ENCODE peak calls at places on chromosomes 4 and X, in seven cellular contexts. G is astrocyte, A is psoas muscle, I is IMR-90, B is right atrium auricular region, Y is astrocyte of the spinal cord, Q is WERI-Rb-1. X is an unnamed sample.
A peak's percentile ranks its signal among the peaks of the same experiment; 100 is the strongest.

GRCh38 chr4:137495578-137495977 is 36.7 kb downstream of the PCDH18 start:
- DNase-seq in G (no peak), A (no peak), I (no peak), B (no peak), Y (no peak), Q (no peak), X (peak; percentile 12)

GRCh38 chrX:101659601-101660063 is at the start of gene ARMCX2:
- DNase-seq in G (peak; percentile 61), A (no peak), I (peak; percentile 69), B (no peak), Y (peak; percentile 53), Q (peak; percentile 11), X (peak; percentile 74)

GRCh38 chrX:47539860-47540259 is 21.1 kb upstream of the ARAF start:
- DNase-seq in G (peak; percentile 23), A (no peak), I (peak; percentile 32), B (no peak), Y (peak; percentile 1), Q (no peak), X (peak; percentile 32)

GRCh38 chr4:165151734-165152133 is 39.1 kb upstream of the TMEM192 start:
- DNase-seq in G (peak; percentile 17), A (no peak), I (peak; percentile 4), B (no peak), Y (peak; percentile 20), Q (no peak), X (no peak)

GRCh38 chrX:30831082-30831481 is 58.0 kb downstream of the TAB3 start:
- DNase-seq in G (peak; percentile 11), A (no peak), I (no peak), B (no peak), Y (no peak), Q (no peak), X (no peak)

GRCh38 chrX:151699746-151700145 is 4.5 kb downstream of the PRRG3 start:
- DNase-seq in G (no peak), A (no peak), I (no peak), B (no peak), Y (no peak), Q (no peak), X (no peak)

GRCh38 chrX:120238947-120239346 is 11.7 kb upstream of the ZBTB33 start:
- DNase-seq in G (no peak), A (no peak), I (no peak), B (no peak), Y (no peak), Q (no peak), X (no peak)

GRCh38 chr4:76804060-76804459 is 93.9 kb downstream of the SOWAHB start:
- DNase-seq in G (peak; percentile 59), A (no peak), I (no peak), B (no peak), Y (no peak), Q (no peak), X (peak; percentile 58)

GRCh38 chr4:147927377-147928137 is 195.7 kb downstream of the ARHGAP10 start:
- DNase-seq in G (no peak), A (peak; percentile 56), I (peak; percentile 39), B (no peak), Y (peak; percentile 58), Q (no peak), X (no peak)

GRCh38 chr4:173752610-173753009 is 222.6 kb upstream of the HAND2 start:
- DNase-seq in G (no peak), A (no peak), I (peak; percentile 4), B (no peak), Y (no peak), Q (peak; percentile 75), X (peak; percentile 23)
- TF ChIP-seq CTCF in G (no peak), A (no peak), I (peak; percentile 18), B (peak; percentile 55), Y (peak; percentile 28), Q (peak; percentile 85), X (peak; percentile 41)

GRCh38 chr4:111535792-111536191 is 609.5 kb upstream of the FAM241A start:
- DNase-seq in G (peak; percentile 55), A (no peak), I (no peak), B (no peak), Y (no peak), Q (no peak), X (peak; percentile 38)
- H3K4me3 ChIP-seq in G (no peak overlapping the region), A (no peak overlapping the region), I (no peak overlapping the region), B (no peak overlapping the region), Y (no peak overlapping the region), Q (no peak overlapping the region), X (no peak overlapping the region)

DNA sequence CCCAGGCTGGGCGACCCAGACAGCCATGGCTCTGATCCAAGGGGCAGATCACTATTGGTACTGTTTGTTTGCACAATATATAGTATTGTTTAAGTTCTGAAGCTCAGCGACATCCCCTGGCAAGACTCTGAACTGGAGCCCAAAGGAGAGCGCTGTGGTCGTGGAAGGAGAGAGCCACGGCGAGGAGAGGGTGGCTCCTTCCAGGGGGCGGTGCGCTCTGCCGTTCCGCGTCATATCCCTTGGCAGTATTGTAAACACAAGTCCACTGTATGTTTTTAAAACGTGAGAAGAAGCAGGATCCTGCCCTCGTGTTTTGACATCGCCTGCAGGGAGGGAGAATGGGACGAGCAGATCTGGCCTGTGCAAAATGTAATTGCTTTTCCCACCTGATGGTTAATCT is 185.5 kb downstream of the RAB28 start:
- DNase-seq in G (no peak), A (no peak), I (peak; percentile 17), B (no peak), Y (peak; percentile 15), Q (no peak), X (peak; percentile 48)
- TF ChIP-seq CTCF in G (no peak), A (no peak), I (no peak), B (no peak), Y (no peak), Q (no peak), X (no peak)

DNA sequence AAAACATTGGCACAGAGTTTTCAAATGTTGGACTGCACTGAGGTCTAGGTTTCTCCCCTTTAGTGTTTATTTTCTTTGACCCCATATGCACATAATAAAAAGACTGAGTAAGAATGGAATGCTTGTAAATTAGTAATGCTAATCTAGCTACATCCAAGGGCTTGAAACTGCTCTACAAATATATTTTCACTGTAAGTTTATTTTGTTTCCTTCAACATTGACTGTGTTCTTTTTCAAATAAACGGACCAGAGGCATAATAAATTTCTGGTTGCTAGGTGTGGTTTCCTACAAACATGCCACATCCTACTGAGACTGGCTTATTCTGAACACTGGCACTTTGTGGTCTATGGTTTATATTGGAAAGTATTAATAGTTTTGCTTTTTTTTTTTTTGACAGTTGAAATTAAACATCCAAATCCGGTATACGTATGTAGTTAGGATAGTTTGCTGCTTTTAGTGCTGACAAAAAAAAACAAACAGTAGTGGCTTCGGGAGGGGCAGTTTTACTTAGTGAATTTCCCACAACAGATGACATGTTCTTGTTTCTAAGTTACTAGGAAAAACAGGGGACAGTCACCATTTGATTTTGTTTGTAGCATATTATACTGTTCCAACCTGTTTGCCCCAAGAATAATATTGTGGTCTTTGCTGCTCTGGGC is 13.2 kb downstream of the CA5B start:
- DNase-seq in G (peak; percentile 39), A (no peak), I (peak; percentile 56), B (no peak), Y (peak; percentile 72), Q (no peak), X (peak; percentile 56)
- H3K4me3 ChIP-seq in G (no peak overlapping the region), A (no peak overlapping the region), I (no peak overlapping the region), B (no peak overlapping the region), Y (no peak overlapping the region), Q (no peak overlapping the region), X (no peak overlapping the region)

DNA sequence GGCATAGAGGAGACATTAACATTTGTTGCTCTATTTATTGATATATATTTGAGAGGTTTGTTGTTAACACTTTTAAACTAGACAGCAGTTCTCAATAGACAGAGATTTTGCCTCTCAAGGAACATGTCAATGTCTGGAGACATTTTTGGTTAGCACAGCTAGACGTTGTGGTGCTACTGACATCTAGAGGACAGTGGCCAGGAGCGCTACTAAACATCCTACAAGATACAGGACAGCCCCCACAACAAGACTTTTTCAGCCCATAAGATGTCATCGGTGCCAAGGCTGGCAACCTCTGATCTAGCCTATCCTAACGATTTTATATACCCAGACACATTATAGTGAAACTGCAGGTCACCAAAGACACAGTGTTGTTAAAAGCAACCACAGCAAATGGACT is 18.4 kb upstream of the CTSO start:
- DNase-seq in G (no peak), A (no peak), I (peak; percentile 38), B (no peak), Y (peak; percentile 26), Q (peak; percentile 43), X (peak; percentile 62)
- TF ChIP-seq CTCF in G (peak; percentile 51), A (peak; percentile 27), I (peak; percentile 46), B (peak; percentile 39), Y (peak; percentile 48), Q (peak; percentile 76), X (peak; percentile 68)

GRCh38 chr4:140756292-140757219 is at the start of gene TBC1D9:
- DNase-seq in G (peak; percentile 80), A (peak; percentile 76), I (peak; percentile 55), B (peak; percentile 92), Y (peak; percentile 68), Q (peak; percentile 93), X (peak; percentile 75)

GRCh38 chr4:140752669-140753068 is 3.5 kb downstream of the TBC1D9 start:
- DNase-seq in G (no peak), A (no peak), I (no peak), B (no peak), Y (no peak), Q (no peak), X (no peak)

GRCh38 chr4:140754918-140755810 is 1.0 kb downstream of the TBC1D9 start:
- DNase-seq in G (no peak), A (no peak), I (no peak), B (no peak), Y (no peak), Q (no peak), X (no peak)

GRCh38 chr4:140755811-140756291 is 334 bp downstream of the TBC1D9 start:
- DNase-seq in G (peak; percentile 48), A (peak; percentile 72), I (peak; percentile 46), B (peak; percentile 61), Y (peak; percentile 59), Q (peak; percentile 69), X (peak; percentile 37)

GRCh38 chr4:140757220-140757607 is 1.0 kb upstream of the TBC1D9 start:
- DNase-seq in G (no peak), A (no peak), I (no peak), B (no peak), Y (no peak), Q (no peak), X (no peak)
- H3K4me3 ChIP-seq in G (peak overlapping the region; percentile 82), A (peak overlapping the region; percentile 87), I (peak overlapping the region; percentile 89), B (peak overlapping the region; percentile 90), Y (peak overlapping the region; percentile 75), Q (peak overlapping the region; percentile 72), X (peak overlapping the region; percentile 84)